ENCODE peak calls at places on chromosomes 6 and 20, in four cellular contexts. K is transverse colon, W is esophagus squamous epithelium, C is fibroblast of mammary gland. X is an unnamed sample.
A peak's percentile ranks its signal among the peaks of the same experiment; 100 is the strongest.

GRCh38 chr6:89782222-89782621 is 37.4 kb downstream of the MDN1 start:
- DNase-seq in K (no peak), W (no peak), C (no peak), X (no peak)

GRCh38 chr6:108874470-108875160 is 26.4 kb downstream of the ARMC2 start:
- DNase-seq in K (peak; percentile 42), W (no peak), C (peak; percentile 86), X (peak; percentile 76)

GRCh38 chr6:125251516-125252229 is 50.1 kb downstream of the HDDC2 start:
- DNase-seq in K (no peak), W (no peak), C (no peak), X (no peak)

GRCh38 chr6:16757332-16757731 is 3.9 kb downstream of the ATXN1 start:
- DNase-seq in K (no peak), W (no peak), C (peak; percentile 40), X (peak; percentile 50)

GRCh38 chr6:38495922-38496635 is 143.7 kb downstream of the BTBD9 start:
- DNase-seq in K (no peak), W (no peak), C (no peak), X (no peak)

GRCh38 chr20:38927902-38928578 is 1.8 kb downstream of the FAM83D start:
- DNase-seq in K (peak; percentile 51), W (no peak), C (no peak), X (no peak)

GRCh38 chr20:10798811-10799210 is 125.0 kb upstream of the JAG1 start:
- DNase-seq in K (no peak), W (no peak), C (no peak), X (peak; percentile 38)

GRCh38 chr20:3011752-3012151 is 31.7 kb upstream of the GNRH2 start:
- DNase-seq in K (no peak), W (no peak), C (no peak), X (no peak)

GRCh38 chr6:111958534-111958933 is 85.3 kb upstream of the FYN start:
- DNase-seq in K (no peak), W (no peak), C (no peak), X (no peak)

GRCh38 chr6:21527731-21528130 is 65.8 kb upstream of the SOX4 start:
- DNase-seq in K (no peak), W (no peak), C (no peak), X (no peak)

GRCh38 chr6:156280131-156280530 is 497.0 kb upstream of the ARID1B start:
- DNase-seq in K (no peak), W (no peak), C (no peak), X (no peak)

GRCh38 chr20:36632487-36633284 is 13.3 kb downstream of the SLA2 start:
- DNase-seq in K (no peak), W (no peak), C (no peak), X (no peak)
- TF ChIP-seq CTCF in K (no peak), W (no peak), C (no peak), X (no peak)

DNA sequence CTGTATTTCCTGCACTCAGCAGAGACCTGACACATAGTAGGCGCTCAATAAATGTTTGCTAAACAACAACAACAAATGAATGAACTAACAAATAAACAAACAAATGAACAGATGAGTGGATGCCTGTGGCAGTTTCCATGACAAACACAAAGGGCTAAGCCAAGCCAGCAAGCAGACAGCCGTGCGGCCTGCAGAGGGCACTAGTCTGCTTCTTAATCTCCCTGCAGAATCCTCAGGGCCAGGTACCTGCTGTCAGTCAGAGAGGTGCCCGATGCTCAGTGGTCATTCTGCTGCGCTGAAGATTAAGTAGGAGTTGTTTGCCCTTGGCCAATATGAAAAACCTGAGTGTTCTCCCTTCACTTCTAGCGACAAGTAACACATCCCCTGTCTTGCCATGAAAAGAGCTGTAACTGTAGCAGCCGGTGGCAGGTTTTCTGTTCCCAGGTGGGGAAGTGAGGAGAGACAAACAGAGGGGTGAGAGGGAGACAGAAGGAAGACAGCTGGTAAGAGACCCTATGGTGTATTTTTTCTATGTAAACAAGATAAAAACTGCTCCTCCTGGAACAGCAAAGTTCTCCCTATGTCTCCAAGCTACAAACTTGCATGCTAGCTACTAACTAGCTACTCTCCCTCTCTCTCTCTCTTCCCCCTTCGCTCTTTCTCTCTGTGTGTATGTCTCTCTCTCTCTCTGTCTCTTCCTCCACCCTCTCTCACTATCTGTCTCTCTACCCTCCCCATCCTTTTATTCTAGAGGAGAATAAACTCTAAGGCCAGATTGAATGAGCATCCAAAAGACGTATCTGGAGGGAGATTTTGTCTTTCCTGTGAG is at the start of gene MC3R:
- DNase-seq in K (peak; percentile 38), W (no peak), C (peak; percentile 40), X (peak; percentile 52)
- H3K4me3 ChIP-seq in K (no peak within 1 kb of the TSS), W (no peak within 1 kb of the TSS), C (no peak within 1 kb of the TSS), X (no peak within 1 kb of the TSS)

DNA sequence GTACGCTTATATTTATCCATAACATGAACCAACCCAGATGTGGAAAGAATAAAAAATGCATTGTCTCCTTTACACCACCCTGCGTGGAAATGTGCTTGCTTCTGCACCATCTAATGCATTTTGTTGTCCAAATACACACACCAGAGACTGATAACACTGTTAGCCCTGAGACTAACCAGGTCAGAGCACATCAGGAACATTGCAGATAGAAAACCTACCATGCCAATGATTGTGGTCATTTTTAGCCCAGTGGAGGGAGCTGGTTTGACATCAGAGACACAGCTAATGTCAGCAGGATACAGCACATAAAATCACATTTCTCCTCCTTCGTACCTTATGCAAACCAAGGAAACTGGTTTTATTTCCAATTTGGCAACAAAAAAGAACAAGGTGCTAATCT is 528.7 kb downstream of the DOK5 start:
- DNase-seq in K (no peak), W (no peak), C (no peak), X (no peak)
- TF ChIP-seq CTCF in K (no peak), W (peak; percentile 9), C (no peak), X (no peak)

GRCh38 chr20:5172903-5173463 is 46.2 kb downstream of the CDS2 start:
- DNase-seq in K (no peak), W (no peak), C (no peak), X (no peak)
- H3K4me3 ChIP-seq in K (no peak overlapping the region), W (no peak overlapping the region), C (no peak overlapping the region), X (no peak overlapping the region)

GRCh38 chr20:16476032-16476431 is 97.2 kb downstream of the KIF16B start:
- DNase-seq in K (no peak), W (no peak), C (peak; percentile 70), X (peak; percentile 73)
- TF ChIP-seq CTCF in K (peak; percentile 66), W (peak; percentile 69), C (peak; percentile 66), X (peak; percentile 53)

GRCh38 chr6:106927531-106928398 is 46.8 kb downstream of the CD24 start:
- DNase-seq in K (peak; percentile 67), W (no peak), C (peak; percentile 32), X (peak; percentile 25)

GRCh38 chr6:106922626-106923025 is 51.9 kb downstream of the CD24 start:
- DNase-seq in K (no peak), W (no peak), C (no peak), X (no peak)

DNA sequence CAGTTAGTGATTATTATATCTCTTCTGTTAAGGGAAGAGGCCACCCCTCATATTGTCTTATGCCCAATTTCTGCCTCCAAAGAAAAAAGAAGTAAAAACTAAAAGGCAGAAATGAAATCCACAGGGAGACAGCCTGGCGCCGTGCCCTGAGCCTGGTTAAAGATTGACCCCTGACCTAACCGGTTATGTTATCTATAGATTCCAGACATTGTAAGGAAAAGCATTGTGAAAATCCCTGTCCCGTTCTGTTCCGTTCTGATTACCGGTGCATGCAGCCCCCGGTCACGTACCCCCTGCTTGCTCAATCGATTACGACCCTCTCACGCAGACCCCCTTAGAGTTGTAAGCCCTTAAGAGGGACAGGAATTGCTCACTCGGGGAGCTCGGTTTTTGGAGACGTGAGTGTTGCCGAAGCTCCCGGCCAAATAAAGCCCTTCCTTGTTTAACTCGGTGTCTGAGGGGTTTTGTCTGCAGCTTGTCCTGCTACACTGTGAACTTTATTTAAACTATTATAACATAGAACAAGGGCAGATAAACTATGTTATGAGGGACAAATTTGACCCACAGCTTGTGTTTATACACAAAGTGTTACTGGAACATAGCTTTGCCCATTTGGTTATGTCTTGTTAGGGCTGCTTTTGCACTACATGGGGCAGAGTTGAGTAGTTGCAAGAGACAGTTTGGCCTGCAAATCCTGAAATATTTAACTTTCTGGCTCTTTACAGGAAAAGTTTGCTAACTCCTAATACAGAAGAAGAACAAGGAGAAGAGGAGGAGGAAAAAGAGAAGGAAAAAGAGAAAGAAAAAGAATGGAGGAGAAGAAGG is 49.6 kb downstream of the CD24 start:
- DNase-seq in K (peak; percentile 88), W (no peak), C (no peak), X (no peak)
- H3K4me3 ChIP-seq in K (no peak overlapping the region), W (no peak overlapping the region), C (no peak overlapping the region), X (no peak overlapping the region)

GRCh38 chr6:131792091-131792496 is 15.7 kb upstream of the ENPP1 start:
- DNase-seq in K (no peak), W (no peak), C (peak; percentile 85), X (peak; percentile 44)

GRCh38 chr6:131787079-131787478 is 20.7 kb upstream of the ENPP1 start:
- DNase-seq in K (no peak), W (no peak), C (peak; percentile 59), X (no peak)

GRCh38 chr6:131784561-131784960 is 23.3 kb upstream of the ENPP1 start:
- DNase-seq in K (no peak), W (no peak), C (peak; percentile 65), X (no peak)

GRCh38 chr6:131789219-131789618 is 18.6 kb upstream of the ENPP1 start:
- DNase-seq in K (no peak), W (no peak), C (peak; percentile 24), X (no peak)

DNA sequence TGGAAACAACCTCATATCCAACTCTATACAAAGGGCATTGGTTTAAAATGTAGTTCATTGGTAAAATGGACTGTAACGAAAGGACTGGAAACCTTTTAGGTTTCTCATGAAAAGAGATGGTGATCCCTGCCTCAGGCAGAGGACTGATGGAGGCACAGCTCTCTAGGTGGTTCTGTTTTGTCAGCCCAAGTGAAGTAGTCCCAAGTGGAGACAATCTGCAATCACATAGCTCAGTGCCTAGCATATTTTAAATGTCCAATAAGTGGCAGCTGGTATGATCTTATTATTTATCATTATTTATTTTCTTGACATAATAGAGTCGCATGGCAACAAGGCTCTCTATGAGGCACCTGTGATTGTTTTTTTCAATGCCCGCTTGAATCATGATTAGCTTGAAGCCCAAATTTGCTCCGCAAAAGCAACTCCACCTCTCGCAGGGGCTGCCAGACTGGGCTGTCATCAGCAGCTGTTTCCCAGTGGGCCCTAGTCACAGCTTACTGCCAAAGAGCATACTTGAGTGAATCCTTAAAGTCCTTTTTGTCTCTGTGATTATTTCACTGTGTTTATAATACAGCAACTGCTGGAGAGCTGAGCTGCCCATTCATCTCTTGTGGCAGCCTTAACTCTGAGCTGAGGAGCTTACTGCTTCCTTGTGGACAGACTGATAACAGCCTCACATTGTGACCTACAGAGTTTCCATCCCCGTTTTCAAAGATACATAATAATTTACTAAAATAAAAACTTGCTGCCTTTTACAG is 19.7 kb upstream of the ENPP1 start:
- DNase-seq in K (no peak), W (no peak), C (peak; percentile 55), X (no peak)
- TF ChIP-seq CTCF in K (peak; percentile 4), W (no peak), C (peak; percentile 45), X (peak; percentile 29)

GRCh38 chr6:32393660-32394420 is 13.1 kb downstream of the BTNL2 start:
- DNase-seq in K (no peak), W (no peak), C (peak; percentile 50), X (peak; percentile 47)
- H3K4me3 ChIP-seq in K (no peak overlapping the region), W (no peak overlapping the region), C (no peak overlapping the region), X (no peak overlapping the region)

DNA sequence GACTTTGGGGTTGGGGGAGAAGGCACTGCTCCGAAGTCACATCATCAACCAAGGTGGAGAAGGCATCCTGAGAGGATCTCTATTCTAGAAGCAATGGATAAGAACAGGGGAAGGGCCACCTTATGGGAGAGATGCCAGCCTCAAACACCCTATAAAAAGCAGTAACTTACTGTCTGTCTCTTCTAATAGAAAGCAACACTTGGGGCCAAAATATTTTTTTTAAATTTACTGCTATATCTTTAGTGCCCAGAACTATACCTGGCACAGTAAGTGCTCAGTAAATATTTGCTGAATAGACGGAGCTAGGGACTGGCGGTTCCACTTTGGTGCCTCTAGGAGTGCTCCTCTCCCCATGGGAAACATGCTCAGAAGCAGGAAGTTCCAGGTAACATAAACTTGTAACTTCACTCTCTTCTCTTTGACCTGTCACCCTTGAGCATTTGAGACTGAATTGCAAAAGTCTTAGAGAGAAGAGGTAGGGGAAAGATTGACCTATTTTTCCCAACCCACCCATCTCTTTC is 807 bp upstream of the OTOR start:
- DNase-seq in K (no peak), W (no peak), C (no peak), X (no peak)
- TF ChIP-seq CTCF in K (no peak), W (peak; percentile 19), C (no peak), X (no peak)

X was measured in cardiac fibroblast.